ENCODE peak calls at places on chromosomes 11 and 22, in five cellular contexts. G, E, Y, W and R are unnamed samples.

GRCh38 chr22:37340331-37341262 is 58.3 kb downstream of the CYTH4 start:
- DNase-seq in E (no peak), Y (no peak), W (no peak), G (no peak), R (no peak)

GRCh38 chr11:45833761-45834160 is 13.5 kb upstream of the CRY2 start:
- DNase-seq in E (no peak), Y (no peak), W (no peak), G (no peak), R (no peak)

GRCh38 chr11:49208006-49208721 is at the start of gene FOLH1:
- DNase-seq in Y (peak; percentile 22), G (peak; percentile 66), E (no peak), W (no peak), R (peak; percentile 78)

GRCh38 chr11:118241191-118242098 is 10.7 kb downstream of the MPZL3 start:
- DNase-seq in E (no peak), G (no peak), W (peak; percentile 35), Y (no peak), R (no peak)

GRCh38 chr22:22076937-22077703 is 94.5 kb upstream of the TOP3B start:
- DNase-seq in Y (no peak), G (no peak), E (peak; percentile 81), W (no peak), R (no peak)

GRCh38 chr22:23077627-23078461 is 7.5 kb downstream of the GNAZ start:
- DNase-seq in Y (no peak), E (no peak), G (peak; percentile 55), W (no peak), R (no peak)

GRCh38 chr11:10375280-10376048 is 70.6 kb downstream of the ADM start:
- DNase-seq in G (no peak), E (peak; percentile 90), W (no peak), Y (no peak), R (no peak)

GRCh38 chr11:11483622-11484021 is 130.6 kb upstream of the CSNK2A3 start:
- DNase-seq in Y (no peak), W (no peak), G (no peak), E (no peak), R (no peak)

GRCh38 chr11:119529063-119529845 is 106.3 kb upstream of the THY1 start:
- DNase-seq in G (no peak), E (no peak), W (no peak), Y (no peak), R (no peak)

GRCh38 chr22:49432211-49432905 is 395.3 kb downstream of the BRD1 start:
- DNase-seq in E (no peak), G (no peak), Y (no peak), W (no peak), R (no peak)

GRCh38 chr22:20155330-20156041 is 4.6 kb upstream of the CCDC188 start:
- DNase-seq in G (no peak), E (peak; percentile 50), Y (peak; percentile 58), W (no peak), R (no peak)

GRCh38 chr11:134046681-134047449 is 22.0 kb upstream of the JAM3 start:
- DNase-seq in Y (no peak), W (no peak), E (no peak), G (no peak), R (no peak)

GRCh38 chr11:57653162-57653561 is 3.5 kb upstream of the YPEL4 start:
- DNase-seq in Y (no peak), G (no peak), W (no peak), E (no peak), R (no peak)

GRCh38 chr11:132632641-132633124 is 899.6 kb downstream of the OPCML start:
- DNase-seq in G (no peak), W (peak; percentile 62), Y (no peak), E (peak; percentile 97), R (no peak)

GRCh38 chr11:116601734-116602636 is 170.8 kb downstream of the BUD13 start:
- DNase-seq in G (no peak), W (no peak), E (peak; percentile 21), Y (no peak), R (peak; percentile 42)

GRCh38 chr11:112554586-112554985 is 293.9 kb upstream of the PLET1 start:
- DNase-seq in W (no peak), Y (no peak), E (no peak), G (no peak), R (no peak)

GRCh38 chr11:45663486-45664375 is 1.7 kb downstream of the CHST1 start:
- DNase-seq in W (no peak), G (no peak), E (no peak), Y (no peak), R (peak; percentile 72)

GRCh38 chr22:42699953-42700352 is 20.7 kb downstream of the A4GALT start:
- DNase-seq in Y (no peak), E (no peak), G (no peak), W (no peak), R (no peak)

GRCh38 chr22:47687776-47688175 is 925.3 kb downstream of the TBC1D22A start:
- DNase-seq in G (no peak), E (no peak), W (no peak), Y (no peak), R (no peak)

DNA sequence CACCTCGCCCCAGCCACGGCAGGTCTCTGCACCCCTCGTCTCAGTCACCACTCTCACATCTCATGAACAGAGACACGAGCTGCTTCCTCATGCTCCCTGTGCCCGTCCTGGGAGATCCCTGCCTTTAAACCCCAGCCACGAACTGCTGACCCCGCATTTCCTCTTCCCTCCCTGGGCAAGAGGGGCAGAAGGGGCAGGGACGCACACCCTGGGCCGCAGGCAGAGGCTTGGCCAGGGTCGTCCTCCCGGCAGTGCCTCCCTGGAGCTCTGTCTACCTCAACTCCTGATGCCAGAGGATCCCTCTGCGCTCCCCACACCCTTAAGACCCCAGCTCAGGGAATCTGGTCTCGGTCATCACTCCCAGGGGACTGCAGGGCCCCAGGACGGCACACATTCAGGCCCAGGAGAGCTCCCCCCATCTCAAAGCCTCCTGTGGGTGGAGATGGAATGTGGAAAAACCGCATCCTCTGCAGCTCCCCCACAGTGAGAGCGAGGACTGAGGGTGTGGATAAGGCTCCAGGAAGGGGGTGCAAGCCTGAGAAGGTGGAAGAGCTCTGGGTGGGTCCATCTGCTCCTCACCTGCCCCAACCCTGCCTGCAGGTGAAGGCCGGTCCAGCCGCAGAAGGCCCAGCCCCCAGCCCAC is 1.2 kb downstream of the BID start:
- DNase-seq in E (peak; percentile 59), Y (no peak), G (no peak), W (no peak), R (peak; percentile 70)
- H3K4me3 ChIP-seq in E (peak overlapping the region; percentile 64), Y (peak overlapping the region; percentile 88), G (peak overlapping the region; percentile 83), W (peak overlapping the region; percentile 79), R (no peak overlapping the region)

GRCh38 chr11:61507962-61508824 is at the start of gene LRRC10B:
- DNase-seq in Y (no peak), E (no peak), W (no peak), G (no peak), R (no peak)
- H3K4me3 ChIP-seq in Y (peak within 1 kb of the TSS; percentile 58), E (no peak within 1 kb of the TSS), W (no peak within 1 kb of the TSS), G (peak within 1 kb of the TSS; percentile 5), R (no peak within 1 kb of the TSS)

GRCh38 chr22:43861529-43861928 is 784 bp downstream of the SULT4A1 start:
- DNase-seq in W (no peak), G (no peak), E (peak; percentile 42), Y (no peak), R (no peak)
- H3K4me3 ChIP-seq in W (no peak overlapping the region), G (no peak overlapping the region), E (peak overlapping the region; percentile 65), Y (peak overlapping the region; percentile 47), R (no peak overlapping the region)

GRCh38 chr11:406796-407650 is 7.8 kb downstream of the SIGIRR start:
- DNase-seq in Y (peak; percentile 83), E (peak; percentile 82), W (peak; percentile 48), G (peak; percentile 92), R (peak; percentile 89)
- H3K4me3 ChIP-seq in Y (peak overlapping the region; percentile 81), E (peak overlapping the region; percentile 65), W (no peak overlapping the region), G (peak overlapping the region; percentile 59), R (peak overlapping the region; percentile 45)

GRCh38 chr11:77125191-77125590 is 2.9 kb upstream of the MYO7A start:
- DNase-seq in Y (no peak), G (no peak), W (no peak), E (no peak), R (no peak)

GRCh38 chr11:77124488-77124887 is 3.6 kb upstream of the MYO7A start:
- DNase-seq in W (no peak), Y (no peak), E (no peak), G (no peak), R (no peak)

GRCh38 chr11:77126156-77126775 is 1.8 kb upstream of the MYO7A start:
- DNase-seq in W (no peak), Y (no peak), E (no peak), G (no peak), R (no peak)

GRCh38 chr11:77126861-77127673 is 979 bp upstream of the MYO7A start:
- DNase-seq in G (peak; percentile 62), W (no peak), Y (peak; percentile 51), E (peak; percentile 59), R (peak; percentile 68)

GRCh38 chr11:77125695-77126094 is 2.4 kb upstream of the MYO7A start:
- DNase-seq in Y (no peak), G (no peak), E (no peak), W (no peak), R (no peak)
- H3K4me3 ChIP-seq in Y (no peak overlapping the region), G (no peak overlapping the region), E (no peak overlapping the region), W (no peak overlapping the region), R (no peak overlapping the region)